ENCODE peak calls at places on chromosomes 3 and 15, in five cellular contexts. One of them, this sample, is unnamed.

GRCh38 chr15:48940508-48940907 is 23.2 kb downstream of the SHC4 start:
- DNase-seq in ovary: no peak
- DNase-seq in GM12878: peak
- DNase-seq in uterus: no peak
- DNase-seq in A549: peak
- DNase-seq in this sample: no peak

GRCh38 chr3:134824676-134825290 is 29.7 kb downstream of the EPHB1 start:
- DNase-seq in ovary: no peak
- DNase-seq in GM12878: no peak
- DNase-seq in uterus: no peak
- DNase-seq in A549: no peak
- DNase-seq in this sample: no peak

GRCh38 chr3:76585794-76586392 is 454.0 kb upstream of the ROBO2 start:
- DNase-seq in ovary: no peak
- DNase-seq in GM12878: no peak
- DNase-seq in uterus: no peak
- DNase-seq in A549: peak
- DNase-seq in this sample: no peak

GRCh38 chr3:134791992-134792391 is 3.1 kb upstream of the EPHB1 start:
- DNase-seq in ovary: no peak
- DNase-seq in GM12878: no peak
- DNase-seq in uterus: no peak
- DNase-seq in A549: no peak
- DNase-seq in this sample: no peak

GRCh38 chr3:118972974-118973373 is 61.7 kb downstream of the IGSF11 start:
- DNase-seq in ovary: no peak
- DNase-seq in GM12878: no peak
- DNase-seq in uterus: no peak
- DNase-seq in A549: no peak
- DNase-seq in this sample: no peak

GRCh38 chr3:122952509-122952908 is 75.1 kb downstream of the SEMA5B start:
- DNase-seq in ovary: peak
- DNase-seq in GM12878: peak
- DNase-seq in uterus: no peak
- DNase-seq in A549: peak
- DNase-seq in this sample: no peak

GRCh38 chr15:27418729-27419128 is 447.7 kb downstream of the GABRG3 start:
- DNase-seq in ovary: no peak
- DNase-seq in GM12878: no peak
- DNase-seq in uterus: no peak
- DNase-seq in A549: no peak
- DNase-seq in this sample: no peak

GRCh38 chr15:41620536-41621199 is 39.5 kb upstream of the MGA start:
- DNase-seq in ovary: no peak
- DNase-seq in GM12878: no peak
- DNase-seq in uterus: no peak
- DNase-seq in A549: peak
- DNase-seq in this sample: no peak

GRCh38 chr3:95511915-95512314 is 1302.5 kb upstream of the EPHA6 start:
- DNase-seq in ovary: no peak
- DNase-seq in GM12878: no peak
- DNase-seq in uterus: no peak
- DNase-seq in A549: no peak
- DNase-seq in this sample: no peak

GRCh38 chr3:72848703-72849081 is 447 bp upstream of the SHQ1 start:
- DNase-seq in ovary: no peak
- DNase-seq in GM12878: peak
- DNase-seq in uterus: no peak
- DNase-seq in A549: no peak
- DNase-seq in this sample: no peak

GRCh38 chr3:180135101-180135500 is 98.4 kb upstream of the PEX5L start:
- DNase-seq in ovary: no peak
- DNase-seq in GM12878: no peak
- DNase-seq in uterus: no peak
- DNase-seq in A549: no peak
- DNase-seq in this sample: no peak

GRCh38 chr3:126521122-126521891 is 2.6 kb upstream of the CHST13 start:
- DNase-seq in ovary: no peak
- DNase-seq in GM12878: no peak
- DNase-seq in uterus: no peak
- DNase-seq in A549: no peak
- DNase-seq in this sample: no peak

GRCh38 chr3:156608601-156609000 is 53.7 kb upstream of the SSR3 start:
- DNase-seq in ovary: no peak
- DNase-seq in GM12878: no peak
- DNase-seq in uterus: no peak
- DNase-seq in A549: no peak
- DNase-seq in this sample: no peak

GRCh38 chr15:63818191-63818590 is 15.6 kb downstream of the HERC1 start:
- DNase-seq in ovary: no peak
- DNase-seq in GM12878: no peak
- DNase-seq in uterus: no peak
- DNase-seq in A549: no peak
- DNase-seq in this sample: no peak

DNA sequence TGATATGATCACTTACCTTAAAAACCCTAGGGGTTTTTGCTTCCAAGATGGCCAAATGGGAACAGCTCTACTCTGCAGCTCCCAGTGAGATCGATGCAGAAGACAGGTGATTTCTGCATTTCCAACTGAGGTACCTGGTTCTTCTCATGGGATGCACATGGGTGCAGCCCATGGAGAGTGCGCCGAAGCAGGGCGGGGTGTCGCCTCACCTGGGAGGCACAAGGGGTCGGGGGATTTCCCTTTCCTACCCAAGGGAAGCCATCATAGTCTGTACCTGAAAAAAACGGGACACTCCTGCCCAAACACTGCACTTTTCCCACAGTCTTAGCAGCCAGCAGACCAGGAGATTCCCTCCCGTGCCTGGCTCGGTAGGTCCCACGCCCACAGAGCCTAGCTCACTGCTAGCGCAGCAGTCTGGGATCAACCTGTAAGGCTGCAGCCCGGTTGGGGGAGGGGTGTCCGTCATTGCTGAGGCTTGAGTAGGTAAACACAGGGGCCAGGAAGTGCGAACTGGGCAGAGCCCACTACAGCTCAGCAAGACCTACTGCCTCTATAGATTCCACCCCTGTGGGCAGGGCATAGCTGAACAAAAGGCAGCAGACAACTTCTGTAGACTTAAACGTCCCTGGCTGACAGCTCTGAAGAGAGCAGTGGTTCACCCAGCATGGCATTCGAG is 78.6 kb downstream of the CTNNB1 start:
- DNase-seq in ovary: no peak
- DNase-seq in GM12878: no peak
- DNase-seq in uterus: no peak
- DNase-seq in A549: no peak
- DNase-seq in this sample: no peak
- TF ChIP-seq POLR2A in ovary: no peak
- TF ChIP-seq POLR2A in GM12878: no peak
- TF ChIP-seq POLR2A in uterus: no peak
- TF ChIP-seq POLR2A in A549: no peak
- TF ChIP-seq POLR2A in this sample: no peak

DNA sequence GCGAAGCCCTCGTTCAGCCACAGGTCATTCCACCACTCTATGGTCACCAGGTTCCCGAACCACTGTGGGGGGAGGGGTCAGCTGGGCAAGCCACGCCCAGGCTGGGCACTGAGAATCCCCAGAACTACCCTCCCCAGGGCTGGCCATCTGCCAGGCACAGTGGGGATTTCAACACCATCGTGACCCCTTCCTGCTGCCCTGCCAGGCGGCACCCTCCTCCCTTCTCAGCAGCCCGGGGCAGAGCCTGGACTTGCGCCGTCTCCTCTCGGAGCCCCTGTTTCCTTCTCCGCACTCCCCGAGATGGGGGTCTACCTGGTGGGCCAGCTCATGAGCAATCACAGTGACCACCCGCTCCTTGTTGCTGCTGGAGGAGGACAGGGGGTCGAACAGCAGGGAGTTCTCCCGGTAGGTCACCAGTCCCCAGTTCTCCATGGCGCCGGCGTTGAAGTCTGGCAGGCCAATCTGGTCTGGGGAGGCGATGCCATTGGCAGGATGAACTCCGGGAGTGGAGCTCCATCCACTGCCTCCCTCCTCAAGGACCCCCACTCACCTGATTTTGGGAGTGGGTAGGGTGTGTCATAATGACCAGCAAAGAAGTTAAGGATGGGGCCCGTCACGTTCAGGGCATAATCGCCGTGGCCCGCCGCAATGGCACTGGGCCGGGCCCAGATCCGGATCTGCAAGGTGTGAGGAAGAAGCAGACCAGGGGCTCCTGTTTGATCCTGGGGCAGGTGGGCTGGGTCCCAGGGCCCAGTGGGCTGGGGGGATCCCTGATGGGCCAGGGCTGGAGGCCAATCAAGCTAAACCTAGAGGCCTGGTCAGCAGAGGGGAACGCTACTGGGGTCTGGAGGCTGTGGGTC is 10.5 kb downstream of the ANPEP start:
- DNase-seq in ovary: no peak
- DNase-seq in GM12878: no peak
- DNase-seq in uterus: no peak
- DNase-seq in A549: no peak
- DNase-seq in this sample: no peak
- TF ChIP-seq POLR2A in ovary: no peak
- TF ChIP-seq POLR2A in GM12878: no peak
- TF ChIP-seq POLR2A in uterus: no peak
- TF ChIP-seq POLR2A in A549: no peak
- TF ChIP-seq POLR2A in this sample: no peak

GRCh38 chr3:99128740-99129505 is 227.4 kb upstream of the DCBLD2 start:
- DNase-seq in ovary: no peak
- DNase-seq in GM12878: no peak
- DNase-seq in uterus: no peak
- DNase-seq in A549: peak
- DNase-seq in this sample: no peak

GRCh38 chr3:99126291-99126690 is 224.8 kb upstream of the DCBLD2 start:
- DNase-seq in ovary: no peak
- DNase-seq in GM12878: no peak
- DNase-seq in uterus: no peak
- DNase-seq in A549: no peak
- DNase-seq in this sample: no peak

GRCh38 chr3:99131876-99132275 is 230.4 kb upstream of the DCBLD2 start:
- DNase-seq in ovary: no peak
- DNase-seq in GM12878: no peak
- DNase-seq in uterus: no peak
- DNase-seq in A549: no peak
- DNase-seq in this sample: no peak

DNA sequence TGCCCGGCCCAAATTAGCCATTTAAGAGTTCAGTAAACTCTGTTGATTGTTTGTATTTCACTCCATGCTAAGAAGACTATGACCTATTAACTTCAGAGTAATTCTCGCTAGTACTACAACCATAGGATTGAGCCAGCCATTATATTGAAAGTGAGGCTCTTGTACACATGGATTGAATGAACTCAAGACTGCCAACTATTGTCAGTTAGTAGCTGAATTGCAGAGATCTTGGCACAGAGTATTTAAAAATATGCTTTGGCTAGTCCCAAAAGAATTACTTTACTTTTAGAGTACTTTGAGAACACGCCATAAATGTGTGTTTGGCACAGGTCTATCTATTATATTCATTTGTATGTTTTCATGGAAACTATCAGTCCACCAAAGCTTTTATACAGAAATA is 226.7 kb upstream of the DCBLD2 start:
- DNase-seq in ovary: no peak
- DNase-seq in GM12878: no peak
- DNase-seq in uterus: no peak
- DNase-seq in A549: no peak
- DNase-seq in this sample: no peak
- TF ChIP-seq POLR2A in ovary: no peak
- TF ChIP-seq POLR2A in GM12878: no peak
- TF ChIP-seq POLR2A in uterus: no peak
- TF ChIP-seq POLR2A in A549: no peak
- TF ChIP-seq POLR2A in this sample: no peak

GRCh38 chr15:101070502-101071273 is 151.5 kb downstream of the LRRK1 start:
- DNase-seq in ovary: no peak
- DNase-seq in GM12878: no peak
- DNase-seq in uterus: peak
- DNase-seq in A549: no peak
- DNase-seq in this sample: no peak
- TF ChIP-seq POLR2A in ovary: no peak
- TF ChIP-seq POLR2A in GM12878: peak
- TF ChIP-seq POLR2A in uterus: no peak
- TF ChIP-seq POLR2A in A549: no peak
- TF ChIP-seq POLR2A in this sample: no peak

GRCh38 chr3:189944285-189945145 is 176.2 kb downstream of the P3H2 start:
- DNase-seq in ovary: no peak
- DNase-seq in GM12878: no peak
- DNase-seq in uterus: no peak
- DNase-seq in A549: no peak
- DNase-seq in this sample: no peak
- TF ChIP-seq POLR2A in ovary: no peak
- TF ChIP-seq POLR2A in GM12878: no peak
- TF ChIP-seq POLR2A in uterus: no peak
- TF ChIP-seq POLR2A in A549: no peak
- TF ChIP-seq POLR2A in this sample: no peak

GRCh38 chr3:58526124-58526957 is 10.6 kb downstream of the ACOX2 start:
- DNase-seq in ovary: no peak
- DNase-seq in GM12878: no peak
- DNase-seq in uterus: no peak
- DNase-seq in A549: peak
- DNase-seq in this sample: peak
- TF ChIP-seq POLR2A in ovary: no peak
- TF ChIP-seq POLR2A in GM12878: no peak
- TF ChIP-seq POLR2A in uterus: no peak
- TF ChIP-seq POLR2A in A549: no peak
- TF ChIP-seq POLR2A in this sample: no peak

DNA sequence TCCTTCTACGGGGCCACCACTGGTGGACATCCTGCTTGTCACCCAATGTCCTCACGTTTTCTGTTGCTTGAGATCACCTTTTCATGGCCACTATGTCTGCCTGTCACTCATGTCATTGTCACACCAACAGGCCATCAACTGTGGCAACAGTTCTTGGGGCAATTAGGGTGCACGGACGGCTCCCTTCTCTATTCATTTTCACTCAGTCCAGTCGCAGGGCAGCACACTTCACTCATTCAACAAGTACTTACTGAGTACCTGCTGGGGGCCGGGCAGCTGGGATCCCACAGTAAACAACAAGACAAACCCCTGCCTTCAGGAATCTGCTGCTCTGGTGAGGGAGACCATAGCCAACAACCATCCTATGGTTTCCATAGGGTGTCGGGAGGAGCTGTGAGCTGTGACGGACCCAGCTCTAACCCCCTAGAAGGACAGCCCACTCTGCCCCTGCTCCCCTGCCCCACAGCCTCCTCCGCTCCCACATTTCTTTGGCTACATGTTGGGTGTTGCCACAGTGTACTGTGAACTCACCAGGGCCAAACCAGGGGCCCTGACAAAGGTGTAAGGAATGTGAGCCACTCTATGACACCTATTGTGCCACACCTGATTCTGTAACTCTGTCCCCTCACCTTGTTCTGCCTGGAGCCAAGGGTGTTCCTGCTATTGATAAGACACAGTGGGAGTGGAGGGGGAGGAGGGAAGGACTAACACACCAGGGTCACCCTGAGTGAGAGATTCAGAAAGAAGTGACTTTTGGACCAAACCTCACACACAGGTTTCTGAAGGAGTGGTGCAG is 1.9 kb downstream of the VILL start:
- DNase-seq in ovary: no peak
- DNase-seq in GM12878: no peak
- DNase-seq in uterus: no peak
- DNase-seq in A549: no peak
- DNase-seq in this sample: no peak
- TF ChIP-seq POLR2A in ovary: no peak
- TF ChIP-seq POLR2A in GM12878: no peak
- TF ChIP-seq POLR2A in uterus: no peak
- TF ChIP-seq POLR2A in A549: no peak
- TF ChIP-seq POLR2A in this sample: no peak

GRCh38 chr15:90823455-90823974 is 44.9 kb upstream of the FURIN start:
- DNase-seq in ovary: no peak
- DNase-seq in GM12878: no peak
- DNase-seq in uterus: no peak
- DNase-seq in A549: no peak
- DNase-seq in this sample: no peak
- TF ChIP-seq POLR2A in ovary: no peak
- TF ChIP-seq POLR2A in GM12878: no peak
- TF ChIP-seq POLR2A in uterus: no peak
- TF ChIP-seq POLR2A in A549: no peak
- TF ChIP-seq POLR2A in this sample: no peak